ENCODE peak calls at places on chromosomes 7 and 10, in nine cellular contexts. P is spleen, Y is GM12892, B is prostate gland, L is GM23338, R is endothelial cell of umbilical vein, U is sigmoid colon, Z is transverse colon, S is HL-60. T is an unnamed sample.

GRCh38 chr10:99685232-99686041 is 26.1 kb downstream of the ENTPD7 start:
- DNase-seq in R (peak), Y (no peak), B (no peak), L (no peak), S (peak), U (no peak), P (no peak), Z (no peak), T (no peak)

GRCh38 chr7:3683886-3684539 is 383.0 kb downstream of the SDK1 start:
- DNase-seq in R (no peak), P (no peak), B (no peak), U (no peak), S (no peak), Y (no peak), Z (peak), L (peak), T (no peak)

GRCh38 chr7:152054377-152055230 is 29.1 kb downstream of the GALNT11 start:
- DNase-seq in B (no peak), R (no peak), S (no peak), Y (no peak), L (peak), U (no peak), P (no peak), Z (no peak), T (no peak)

GRCh38 chr10:94320285-94320914 is 42.3 kb downstream of the NOC3L start:
- DNase-seq in U (peak), Y (peak), B (peak), S (peak), Z (peak), L (peak), P (peak), R (peak), T (peak)

GRCh38 chr7:7956531-7957221 is 11.9 kb upstream of the GLCCI1 start:
- DNase-seq in R (peak), S (no peak), L (no peak), P (no peak), Z (no peak), B (no peak), U (no peak), Y (no peak), T (no peak)

GRCh38 chr10:69333205-69333604 is 54.9 kb downstream of the HK1 start:
- DNase-seq in U (peak), P (no peak), B (peak), Z (no peak), Y (no peak), S (no peak), L (peak), R (no peak), T (no peak)

GRCh38 chr10:47318706-47319105 is 3.5 kb upstream of the GDF2 start:
- DNase-seq in Z (no peak), B (no peak), Y (no peak), S (no peak), R (no peak), P (no peak), L (peak), U (no peak), T (no peak)

GRCh38 chr10:102435529-102436233 is 3.3 kb upstream of the CUEDC2 start:
- DNase-seq in S (peak), Y (no peak), L (peak), B (no peak), Z (no peak), U (no peak), R (no peak), P (no peak), T (no peak)

GRCh38 chr7:22346383-22347107 is 10.4 kb downstream of the RAPGEF5 start:
- DNase-seq in B (no peak), P (no peak), S (no peak), Y (no peak), R (no peak), U (no peak), L (no peak), Z (no peak), T (no peak)

DNA sequence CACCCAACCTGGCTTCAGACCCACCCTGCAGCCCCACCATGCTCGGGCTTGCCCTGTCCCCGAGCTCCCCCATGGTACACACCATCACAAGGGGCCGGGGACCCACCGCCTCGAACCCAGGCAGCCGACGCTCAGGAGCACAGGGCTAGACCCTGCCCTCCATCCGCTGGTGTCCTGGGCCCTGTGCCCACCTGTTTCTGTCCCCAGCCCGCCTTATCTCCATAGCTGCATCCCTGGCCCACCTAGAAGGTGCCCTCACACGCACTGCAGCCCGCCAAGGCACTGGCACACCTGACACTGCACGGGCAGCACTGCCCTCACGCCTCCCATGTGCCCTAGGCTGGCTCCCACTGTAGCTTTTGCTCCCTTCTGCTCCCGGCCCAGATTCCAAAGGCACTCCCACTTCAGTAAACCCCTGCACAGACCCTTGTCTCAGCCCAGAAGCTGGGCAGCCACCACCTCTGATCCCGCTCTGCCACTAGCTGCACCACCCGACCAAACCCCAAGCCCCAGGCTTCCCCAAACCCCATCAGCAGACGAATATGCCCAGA is 17.1 kb downstream of the YKT6 start:
- DNase-seq in L (no peak), P (peak), Y (no peak), S (no peak), Z (no peak), U (peak), B (no peak), R (no peak), T (no peak)
- TF ChIP-seq POLR2AphosphoS5 in L (no peak), P (no peak), Y (no peak), S (no peak), Z (no peak), U (no peak), B (no peak), R (no peak), T (no peak)

DNA sequence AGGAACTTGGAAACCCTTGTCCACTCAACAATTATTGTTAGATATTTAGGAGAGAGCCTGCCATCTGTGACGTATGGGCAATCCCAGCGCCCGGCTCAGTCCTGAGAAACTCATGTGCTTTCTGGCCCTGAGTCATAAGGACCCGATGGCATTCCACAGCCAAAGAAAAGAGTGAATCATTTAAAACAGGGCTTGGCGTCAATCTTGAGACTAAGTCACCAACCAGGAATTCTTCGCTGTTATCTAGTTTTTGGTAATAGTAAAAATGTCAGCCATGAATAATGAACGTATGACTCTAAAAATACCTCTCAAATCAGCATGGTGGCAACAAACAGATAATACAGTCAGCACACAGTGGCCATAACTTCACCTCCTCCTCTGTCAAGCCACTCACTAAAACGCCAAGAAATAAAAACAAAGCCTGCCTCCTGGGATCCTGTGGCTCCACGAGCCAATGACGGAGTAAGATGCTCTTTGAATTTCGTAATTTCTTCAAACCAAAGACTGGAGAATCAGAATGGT is 140.8 kb downstream of the ADAM12 start:
- DNase-seq in R (peak), S (no peak), U (peak), L (no peak), B (no peak), P (no peak), Z (peak), Y (no peak), T (no peak)
- TF ChIP-seq POLR2AphosphoS5 in R (no peak), S (no peak), U (peak), L (no peak), B (no peak), P (no peak), Z (no peak), Y (no peak), T (no peak)

DNA sequence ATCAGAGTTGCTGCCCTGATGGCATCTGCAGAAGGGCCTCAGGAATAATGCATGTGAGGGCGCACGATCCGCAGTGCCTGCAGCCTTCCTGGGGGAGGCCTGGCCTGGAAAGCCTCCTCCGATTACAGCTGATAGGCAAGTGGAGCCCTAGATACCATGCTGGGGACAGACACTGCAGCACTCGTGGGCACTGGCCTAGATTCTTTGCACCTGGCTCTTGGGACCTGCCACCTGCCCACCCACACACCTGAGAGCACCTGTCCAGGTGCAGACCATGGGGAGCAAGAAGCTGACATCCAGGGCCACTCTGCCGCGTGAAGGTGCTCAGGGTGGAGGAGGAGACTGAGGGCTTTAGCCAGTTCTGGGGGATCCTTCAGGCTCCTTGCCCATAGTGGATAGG is 14.8 kb downstream of the YKT6 start:
- DNase-seq in P (peak), L (no peak), U (peak), Y (no peak), B (no peak), S (no peak), R (no peak), Z (no peak), T (no peak)
- TF ChIP-seq POLR2AphosphoS5 in P (no peak), L (no peak), U (no peak), Y (no peak), B (no peak), S (no peak), R (no peak), Z (no peak), T (no peak)

GRCh38 chr7:134873253-134873652 is 93.8 kb downstream of the CALD1 start:
- DNase-seq in Z (no peak), B (no peak), R (peak), L (no peak), S (no peak), U (no peak), P (no peak), Y (no peak), T (no peak)
- TF ChIP-seq POLR2AphosphoS5 in Z (no peak), B (peak), R (no peak), L (no peak), S (no peak), U (peak), P (no peak), Y (no peak), T (no peak)

GRCh38 chr10:29257784-29258135 is 31.1 kb upstream of the LYZL1 start:
- DNase-seq in Y (no peak), P (no peak), R (no peak), U (no peak), S (no peak), B (no peak), L (no peak), Z (no peak), T (no peak)

GRCh38 chr10:29256531-29256930 is 32.3 kb upstream of the LYZL1 start:
- DNase-seq in R (no peak), B (no peak), P (no peak), Y (no peak), L (no peak), Z (no peak), U (no peak), S (no peak), T (no peak)

GRCh38 chr10:29255117-29255516 is 33.8 kb upstream of the LYZL1 start:
- DNase-seq in B (no peak), P (no peak), Y (no peak), L (no peak), Z (no peak), U (no peak), R (no peak), S (no peak), T (no peak)

GRCh38 chr10:29256019-29256418 is 32.9 kb upstream of the LYZL1 start:
- DNase-seq in L (no peak), R (no peak), U (no peak), Z (no peak), B (no peak), S (no peak), P (no peak), Y (no peak), T (no peak)

GRCh38 chr10:29257106-29257783 is 31.6 kb upstream of the LYZL1 start:
- DNase-seq in S (peak), P (no peak), L (no peak), B (peak), U (peak), Y (no peak), R (no peak), Z (peak), T (no peak)
- TF ChIP-seq POLR2AphosphoS5 in S (peak), P (peak), L (no peak), B (peak), U (peak), Y (no peak), R (no peak), Z (peak), T (no peak)

GRCh38 chr7:55062106-55062499 is 43.3 kb downstream of the EGFR start:
- DNase-seq in B (no peak), Y (no peak), U (no peak), L (no peak), R (no peak), P (no peak), Z (no peak), S (no peak), T (no peak)
- TF ChIP-seq POLR2AphosphoS5 in B (no peak), Y (no peak), U (no peak), L (no peak), R (no peak), P (no peak), Z (no peak), S (no peak), T (no peak)